ENCODE peak calls at places on chromosomes 12 and 14, in eight cellular contexts. E is stimulated activated CD8-positive, alpha-beta memory T cell treated with anti-CD3 and anti-CD28 coated beads, Interleukin-2, amount 100 ng/mL, for 1 hour; H is Peyer's patch; A is thoracic aorta; I is fibroblast of gingiva; K is RWPE2; S is A549; U is WERI-Rb-1. Q is an unnamed sample.

GRCh38 chr12:91774471-91774921 is 371.1 kb downstream of the BTG1 start:
- DNase-seq in U (no peak), S (peak), E (no peak), K (no peak), H (no peak), A (no peak), I (peak), Q (no peak)

GRCh38 chr12:105775351-105775750 is 363.4 kb downstream of the NUAK1 start:
- DNase-seq in E (no peak), I (no peak), A (no peak), S (peak), H (no peak), K (no peak), U (no peak), Q (no peak)

GRCh38 chr12:104827587-104827986 is 130.5 kb downstream of the SLC41A2 start:
- DNase-seq in S (no peak), K (no peak), U (no peak), A (no peak), I (no peak), E (no peak), H (no peak), Q (no peak)

GRCh38 chr14:105855246-105855892 is 329.0 kb downstream of the TMEM121 start:
- DNase-seq in H (peak), I (no peak), K (peak), E (no peak), U (no peak), S (no peak), A (no peak), Q (no peak)

GRCh38 chr12:22670762-22671161 is 45.8 kb downstream of the ETNK1 start:
- DNase-seq in A (no peak), S (no peak), K (no peak), E (no peak), U (no peak), H (no peak), I (peak), Q (no peak)

GRCh38 chr12:41624571-41624970 is 436.5 kb downstream of the PDZRN4 start:
- DNase-seq in A (no peak), I (no peak), U (no peak), S (no peak), K (no peak), E (no peak), H (no peak), Q (no peak)

GRCh38 chr14:50003213-50004021 is 110.5 kb downstream of the ARF6 start:
- DNase-seq in I (peak), S (peak), U (peak), A (peak), H (peak), K (peak), E (peak), Q (peak)

GRCh38 chr14:24339284-24340151 is at the start of gene RIPK3:
- DNase-seq in A (no peak), K (no peak), E (peak), S (no peak), U (no peak), H (peak), I (no peak), Q (no peak)

GRCh38 chr12:49336645-49337584 is at the start of gene C1QL4:
- DNase-seq in E (peak), S (peak), U (peak), I (peak), H (peak), A (peak), K (no peak), Q (peak)

GRCh38 chr12:111396726-111397445 is 8.8 kb upstream of the SH2B3 start:
- DNase-seq in H (peak), U (peak), K (peak), S (peak), A (peak), I (peak), E (peak), Q (peak)

GRCh38 chr12:94832780-94833760 is 170.4 kb downstream of the NDUFA12 start:
- DNase-seq in U (peak), E (no peak), A (no peak), S (no peak), K (no peak), H (no peak), I (peak), Q (no peak)

GRCh38 chr14:68283378-68284123 is 464.0 kb downstream of the RAD51B start:
- DNase-seq in K (no peak), S (no peak), U (no peak), H (peak), I (no peak), E (peak), A (no peak), Q (no peak)

GRCh38 chr12:51208016-51208660 is 9.7 kb downstream of the POU6F1 start:
- DNase-seq in I (no peak), S (no peak), H (no peak), E (no peak), K (no peak), A (no peak), U (no peak), Q (no peak)

GRCh38 chr12:116194935-116195431 is 82.5 kb downstream of the MED13L start:
- DNase-seq in I (no peak), A (no peak), K (no peak), E (peak), U (no peak), H (peak), S (peak), Q (no peak)

GRCh38 chr12:19012965-19013364 is 116.6 kb upstream of the PLEKHA5 start:
- DNase-seq in K (no peak), H (no peak), U (no peak), I (no peak), A (no peak), S (no peak), E (no peak), Q (no peak)

GRCh38 chr12:57783466-57783801 is 847 bp downstream of the TSFM start:
- DNase-seq in H (no peak), U (no peak), S (no peak), A (no peak), K (no peak), E (no peak), I (no peak), Q (no peak)

GRCh38 chr12:131530427-131530826 is 180.5 kb upstream of the SFSWAP start:
- DNase-seq in U (no peak), I (no peak), A (no peak), K (no peak), E (no peak), H (no peak), S (no peak), Q (no peak)

GRCh38 chr14:64279719-64280668 is 14.2 kb downstream of the ESR2 start:
- DNase-seq in U (no peak), H (no peak), S (peak), K (no peak), I (no peak), E (no peak), A (no peak), Q (no peak)

GRCh38 chr12:87332987-87333761 is 696.0 kb downstream of the C12orf50 start:
- DNase-seq in S (no peak), I (no peak), E (no peak), K (no peak), U (no peak), H (no peak), A (no peak), Q (no peak)

GRCh38 chr12:42463671-42464070 is 125.9 kb downstream of the PRICKLE1 start:
- DNase-seq in S (no peak), I (no peak), E (no peak), A (no peak), K (no peak), H (no peak), U (no peak), Q (no peak)

GRCh38 chr14:68571073-68571703 is 221.7 kb downstream of the ZFP36L1 start:
- DNase-seq in E (no peak), I (no peak), H (no peak), K (no peak), U (no peak), S (no peak), A (no peak), Q (no peak)

GRCh38 chr12:124856132-124856841 is 7.4 kb downstream of the SCARB1 start:
- DNase-seq in K (no peak), S (no peak), H (no peak), A (no peak), U (no peak), I (no peak), E (no peak), Q (no peak)

GRCh38 chr12:32897688-32898573 is 1.4 kb upstream of the PKP2 start:
- DNase-seq in K (no peak), U (no peak), H (no peak), I (no peak), S (no peak), E (no peak), A (no peak), Q (no peak)

GRCh38 chr14:37546621-37547447 is 48.2 kb downstream of the FOXA1 start:
- DNase-seq in I (peak), A (no peak), K (no peak), U (no peak), S (peak), E (no peak), H (no peak), Q (no peak)

Q was measured in GOT3.